ENCODE peak calls at places on chromosomes 5 and 9, in five cellular contexts. P is GM06990, K is OCI-LY7, V is D721Med, J is astrocyte. I is an unnamed sample.

GRCh38 chr5:167696558-167697314 is 594.7 kb upstream of the WWC1 start:
- DNase-seq in J (no peak), K (no peak), V (no peak), P (no peak), I (no peak)

GRCh38 chr5:77210091-77211012 is at the start of gene PDE8B:
- DNase-seq in P (no peak), V (no peak), K (no peak), J (no peak), I (peak; percentile 55)

GRCh38 chr5:1930501-1930879 is 47.8 kb upstream of the IRX4 start:
- DNase-seq in K (no peak), V (no peak), J (no peak), P (no peak), I (no peak)

GRCh38 chr5:9313751-9314150 is 232.1 kb downstream of the SEMA5A start:
- DNase-seq in P (no peak), V (no peak), K (no peak), J (no peak), I (no peak)

GRCh38 chr5:149448831-149449714 is 70.0 kb upstream of the IL17B start:
- DNase-seq in V (no peak), K (peak; percentile 47), J (no peak), P (no peak), I (no peak)

GRCh38 chr5:137561572-137561971 is 62.4 kb upstream of the SPOCK1 start:
- DNase-seq in K (no peak), P (no peak), J (peak; percentile 40), V (no peak), I (no peak)

GRCh38 chr9:93126825-93127368 is 7.2 kb downstream of the NINJ1 start:
- DNase-seq in J (no peak), P (no peak), K (no peak), V (peak; percentile 15), I (no peak)

GRCh38 chr9:22119537-22120167 is 110.5 kb upstream of the CDKN2B start:
- DNase-seq in V (no peak), K (peak; percentile 38), J (no peak), P (no peak), I (no peak)

GRCh38 chr5:126368239-126368812 is 54.9 kb upstream of the GRAMD2B start:
- DNase-seq in V (no peak), P (no peak), K (no peak), J (no peak), I (no peak)

GRCh38 chr9:88685966-88686365 is 151.0 kb downstream of the NXNL2 start:
- DNase-seq in P (no peak), J (no peak), K (no peak), V (no peak), I (no peak)

GRCh38 chr5:176743828-176744583 is 66.4 kb upstream of the UNC5A start:
- DNase-seq in K (no peak), V (no peak), P (no peak), J (no peak), I (peak; percentile 26)

GRCh38 chr9:133342083-133342406 is 5.9 kb downstream of the MED22 start:
- DNase-seq in P (no peak), V (no peak), J (no peak), K (no peak), I (no peak)
- TF ChIP-seq CTCF in P (peak; percentile 14), V (no peak), J (no peak), K (peak; percentile 58), I (no peak)

GRCh38 chr9:137002646-137003041 is 6.3 kb upstream of the CLIC3 start:
- DNase-seq in J (no peak), K (no peak), V (no peak), P (no peak), I (no peak)

GRCh38 chr9:136997830-136998234 is 1.5 kb upstream of the CLIC3 start:
- DNase-seq in K (no peak), V (no peak), J (no peak), P (no peak), I (no peak)

GRCh38 chr9:137000177-137000930 is 4.0 kb upstream of the CLIC3 start:
- DNase-seq in P (peak; percentile 69), K (peak; percentile 49), J (peak; percentile 55), V (no peak), I (peak; percentile 86)

GRCh38 chr9:137006116-137007003 is 10.0 kb upstream of the CLIC3 start:
- DNase-seq in K (no peak), J (peak; percentile 35), P (no peak), V (no peak), I (no peak)

DNA sequence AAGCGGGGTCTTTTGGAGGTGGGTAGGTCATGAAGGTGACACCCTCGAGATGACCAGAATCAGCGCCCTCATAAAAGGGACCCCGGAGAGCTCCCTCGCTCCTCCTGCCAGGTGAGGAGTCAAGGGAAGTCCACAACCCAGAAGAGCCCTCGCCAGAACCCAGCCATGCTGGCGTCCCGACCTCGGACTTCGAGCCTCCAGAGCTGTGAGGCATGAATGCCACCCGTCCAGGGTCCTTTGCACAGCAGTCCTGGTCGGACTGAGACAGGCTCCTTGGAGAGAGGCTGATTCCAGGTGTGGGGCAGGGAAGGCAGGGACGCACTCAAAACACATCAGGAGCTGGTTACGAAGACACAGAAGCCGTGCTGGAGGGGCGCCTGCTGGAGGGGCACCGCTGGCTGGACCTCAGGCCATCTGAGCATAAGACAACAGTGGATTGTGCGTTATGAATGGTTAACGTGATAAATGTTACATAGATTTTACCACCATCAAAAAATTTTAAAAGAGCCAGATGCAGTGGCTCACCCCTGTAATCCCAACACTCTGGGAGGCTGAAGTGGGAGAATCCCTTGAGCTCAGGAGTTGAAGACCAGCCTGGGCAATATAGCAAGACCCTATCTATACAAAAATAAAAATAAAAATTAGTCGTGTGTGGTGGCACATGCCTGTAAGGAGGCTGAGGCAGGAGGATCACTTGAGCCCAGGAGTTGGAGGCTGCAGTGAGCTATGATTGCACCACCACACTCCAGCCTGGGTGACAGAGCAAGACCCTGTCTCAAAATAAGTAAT is 5.7 kb upstream of the CLIC3 start:
- DNase-seq in J (no peak), K (no peak), P (no peak), V (no peak), I (no peak)
- TF ChIP-seq CTCF in J (no peak), K (no peak), P (no peak), V (no peak), I (no peak)

GRCh38 chr5:171927345-171927941 is 79.0 kb downstream of the FBXW11 start:
- DNase-seq in P (no peak), K (peak; percentile 12), V (no peak), J (no peak), I (no peak)
- TF ChIP-seq CTCF in P (peak; percentile 39), K (peak; percentile 82), V (no peak), J (peak; percentile 62), I (peak; percentile 17)

DNA sequence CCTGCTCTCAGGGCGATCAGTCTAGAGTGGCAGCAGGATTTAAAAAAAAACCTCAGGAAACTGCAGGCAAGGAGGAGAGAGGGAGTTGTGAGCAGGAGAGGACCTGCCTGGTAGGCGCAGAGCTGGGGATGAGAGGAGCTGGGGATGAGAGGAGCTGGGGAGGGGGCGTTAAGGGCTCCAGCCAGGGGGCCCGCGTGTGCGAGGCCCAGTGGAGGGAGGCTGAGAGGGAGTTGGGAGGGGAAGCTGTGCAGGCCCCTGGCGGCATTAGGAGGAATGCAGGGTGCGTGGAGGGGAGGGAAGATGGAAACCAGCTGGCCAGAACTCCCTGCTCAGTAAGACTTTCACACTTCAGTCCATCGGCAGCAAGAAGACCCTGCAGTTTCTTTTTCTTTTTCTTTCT is 45.2 kb upstream of the HMCN2 start:
- DNase-seq in J (no peak), P (no peak), K (no peak), V (no peak), I (no peak)
- TF ChIP-seq CTCF in J (no peak), P (no peak), K (no peak), V (no peak), I (no peak)

DNA sequence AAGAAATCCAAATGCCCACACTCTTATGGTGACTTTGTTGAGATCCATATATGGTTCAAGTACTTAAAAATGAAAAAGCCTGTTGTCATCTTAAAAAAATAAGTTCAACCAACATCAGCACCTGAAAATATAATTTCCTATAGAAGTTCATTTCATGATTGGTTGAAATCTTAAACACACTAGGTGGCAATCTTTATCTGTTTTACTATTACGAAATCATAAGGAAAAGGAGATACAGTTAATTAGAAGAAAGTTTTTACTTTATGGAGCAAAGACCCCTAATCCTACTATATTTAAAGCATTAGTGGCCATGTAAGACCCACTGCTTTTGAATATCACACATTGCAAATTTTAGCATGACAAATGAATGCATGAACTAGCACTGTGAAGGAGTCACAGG is 616.0 kb downstream of the RAB3C start:
- DNase-seq in K (no peak), J (no peak), V (no peak), P (no peak), I (no peak)
- TF ChIP-seq CTCF in K (no peak), J (no peak), V (no peak), P (no peak), I (no peak)

GRCh38 chr5:133458435-133458834 is 153.9 kb downstream of the FSTL4 start:
- DNase-seq in V (no peak), P (no peak), J (no peak), K (no peak), I (no peak)

GRCh38 chr5:133457439-133457838 is 154.9 kb downstream of the FSTL4 start:
- DNase-seq in P (no peak), V (no peak), K (no peak), J (no peak), I (no peak)

GRCh38 chr5:133456933-133457402 is 155.4 kb downstream of the FSTL4 start:
- DNase-seq in V (no peak), P (no peak), K (no peak), J (no peak), I (no peak)

GRCh38 chr5:133459474-133460155 is 152.7 kb downstream of the FSTL4 start:
- DNase-seq in K (no peak), V (no peak), J (no peak), P (no peak), I (no peak)

GRCh38 chr5:133457956-133458355 is 154.4 kb downstream of the FSTL4 start:
- DNase-seq in V (no peak), K (no peak), P (no peak), J (no peak), I (no peak)
- TF ChIP-seq CTCF in V (no peak), K (no peak), P (no peak), J (no peak), I (no peak)

GRCh38 chr9:136853596-136854112 is 1.5 kb downstream of the MAMDC4 start:
- DNase-seq in V (no peak), J (no peak), K (peak; percentile 24), P (peak; percentile 9), I (no peak)
- TF ChIP-seq CTCF in V (no peak), J (no peak), K (peak; percentile 30), P (peak; percentile 41), I (no peak)